ENCODE peak calls at places on chromosomes 16 and 17, in ten cellular contexts. V is A549, W is GM23338, B is SK-N-SH, T is IMR-90, K is PC-9, L is fibroblast of lung, Y is MM.1S, D is GM12878, Z is mammary epithelial cell. M is an unnamed sample.

GRCh38 chr17:82931696-82932060 is 91.9 kb upstream of the ZNF750 start:
- DNase-seq in V (no peak), W (no peak), B (no peak), T (peak), K (no peak), L (peak), Y (no peak), D (no peak), Z (peak), M (no peak)

GRCh38 chr17:17856386-17856785 is 19.6 kb upstream of the SREBF1 start:
- DNase-seq in V (no peak), W (no peak), B (no peak), T (no peak), K (no peak), L (no peak), Y (no peak), D (no peak), Z (no peak), M (no peak)

GRCh38 chr17:11454096-11454495 is 144.2 kb upstream of the DNAH9 start:
- DNase-seq in V (no peak), W (no peak), B (no peak), T (no peak), K (no peak), L (no peak), Y (no peak), D (no peak), Z (no peak), M (no peak)

GRCh38 chr16:66003196-66003595 is 363.3 kb upstream of the CDH5 start:
- DNase-seq in V (no peak), W (no peak), B (no peak), T (peak), K (no peak), L (peak), Y (no peak), D (no peak), Z (no peak), M (no peak)

GRCh38 chr16:70523621-70524405 is at the start of gene SF3B3:
- DNase-seq in V (peak), W (peak), B (peak), T (peak), K (peak), L (no peak), Y (no peak), D (no peak), Z (peak), M (no peak)

GRCh38 chr16:84015399-84015798 is 27.2 kb downstream of the SLC38A8 start:
- DNase-seq in V (no peak), W (no peak), B (no peak), T (no peak), K (no peak), L (no peak), Y (no peak), D (no peak), Z (no peak), M (no peak)

GRCh38 chr16:82630219-82630618 is 3.5 kb downstream of the CDH13 start:
- DNase-seq in V (no peak), W (no peak), B (no peak), T (peak), K (no peak), L (peak), Y (no peak), D (no peak), Z (peak), M (no peak)

GRCh38 chr16:5234295-5235050 is 136.9 kb upstream of the EEF2KMT start:
- DNase-seq in V (no peak), W (peak), B (no peak), T (no peak), K (no peak), L (no peak), Y (no peak), D (no peak), Z (no peak), M (no peak)

GRCh38 chr17:46943218-46943510 is 20.2 kb downstream of the GOSR2 start:
- DNase-seq in V (no peak), W (no peak), B (no peak), T (no peak), K (no peak), L (no peak), Y (no peak), D (no peak), Z (no peak), M (no peak)
- H3K4me2 ChIP-seq in V (no peak), W (peak), B (no peak), T (no peak), K (no peak), L (no peak), Y (no peak), D (no peak), Z (no peak), M (no peak)

GRCh38 chr16:22075776-22076175 is 16.6 kb upstream of the VWA3A start:
- DNase-seq in V (no peak), W (no peak), B (no peak), T (peak), K (no peak), L (no peak), Y (no peak), D (no peak), Z (no peak), M (no peak)

GRCh38 chr16:22070361-22071351 is 21.7 kb upstream of the VWA3A start:
- DNase-seq in V (no peak), W (no peak), B (no peak), T (peak), K (no peak), L (peak), Y (no peak), D (no peak), Z (peak), M (no peak)

GRCh38 chr16:22075043-22075757 is 17.1 kb upstream of the VWA3A start:
- DNase-seq in V (no peak), W (no peak), B (no peak), T (peak), K (no peak), L (no peak), Y (no peak), D (no peak), Z (peak), M (no peak)

GRCh38 chr16:22073350-22073749 is 19.0 kb upstream of the VWA3A start:
- DNase-seq in V (no peak), W (no peak), B (no peak), T (peak), K (no peak), L (no peak), Y (no peak), D (no peak), Z (no peak), M (no peak)

GRCh38 chr16:22071352-22071923 is 20.9 kb upstream of the VWA3A start:
- DNase-seq in V (no peak), W (peak), B (no peak), T (no peak), K (no peak), L (peak), Y (no peak), D (no peak), Z (peak), M (peak)
- H3K4me2 ChIP-seq in V (no peak), W (no peak), B (no peak), T (no peak), K (no peak), L (peak), Y (no peak), D (no peak), Z (peak), M (peak)

GRCh38 chr17:6761817-6762216 is 6.0 kb downstream of the XAF1 start:
- DNase-seq in V (no peak), W (no peak), B (no peak), T (no peak), K (no peak), L (no peak), Y (no peak), D (no peak), Z (no peak), M (no peak)

GRCh38 chr17:6755281-6755680 is 565 bp upstream of the XAF1 start:
- DNase-seq in V (no peak), W (no peak), B (peak), T (no peak), K (no peak), L (peak), Y (no peak), D (no peak), Z (no peak), M (no peak)

GRCh38 chr17:6756425-6757012 is 673 bp downstream of the XAF1 start:
- DNase-seq in V (no peak), W (no peak), B (no peak), T (no peak), K (no peak), L (no peak), Y (no peak), D (no peak), Z (no peak), M (no peak)

GRCh38 chr17:6755731-6756184 is at the start of gene XAF1:
- DNase-seq in V (no peak), W (no peak), B (no peak), T (peak), K (no peak), L (peak), Y (peak), D (peak), Z (no peak), M (no peak)

GRCh38 chr17:6757747-6758146 is 1.9 kb downstream of the XAF1 start:
- DNase-seq in V (no peak), W (no peak), B (no peak), T (no peak), K (peak), L (no peak), Y (no peak), D (no peak), Z (no peak), M (no peak)
- H3K4me2 ChIP-seq in V (no peak), W (no peak), B (no peak), T (no peak), K (no peak), L (no peak), Y (no peak), D (peak), Z (no peak), M (no peak)

GRCh38 chr17:76442341-76443338 is 10.3 kb downstream of the UBE2O start:
- DNase-seq in V (no peak), W (no peak), B (no peak), T (peak), K (no peak), L (no peak), Y (no peak), D (no peak), Z (no peak), M (no peak)

GRCh38 chr17:76446449-76447231 is 6.3 kb downstream of the UBE2O start:
- DNase-seq in V (peak), W (peak), B (no peak), T (peak), K (peak), L (peak), Y (no peak), D (no peak), Z (peak), M (peak)

GRCh38 chr17:76441681-76442340 is 11.1 kb downstream of the UBE2O start:
- DNase-seq in V (no peak), W (peak), B (no peak), T (no peak), K (no peak), L (no peak), Y (no peak), D (no peak), Z (no peak), M (no peak)

GRCh38 chr17:76445697-76446448 is 7.1 kb downstream of the UBE2O start:
- DNase-seq in V (no peak), W (no peak), B (no peak), T (no peak), K (no peak), L (no peak), Y (no peak), D (no peak), Z (no peak), M (no peak)

DNA sequence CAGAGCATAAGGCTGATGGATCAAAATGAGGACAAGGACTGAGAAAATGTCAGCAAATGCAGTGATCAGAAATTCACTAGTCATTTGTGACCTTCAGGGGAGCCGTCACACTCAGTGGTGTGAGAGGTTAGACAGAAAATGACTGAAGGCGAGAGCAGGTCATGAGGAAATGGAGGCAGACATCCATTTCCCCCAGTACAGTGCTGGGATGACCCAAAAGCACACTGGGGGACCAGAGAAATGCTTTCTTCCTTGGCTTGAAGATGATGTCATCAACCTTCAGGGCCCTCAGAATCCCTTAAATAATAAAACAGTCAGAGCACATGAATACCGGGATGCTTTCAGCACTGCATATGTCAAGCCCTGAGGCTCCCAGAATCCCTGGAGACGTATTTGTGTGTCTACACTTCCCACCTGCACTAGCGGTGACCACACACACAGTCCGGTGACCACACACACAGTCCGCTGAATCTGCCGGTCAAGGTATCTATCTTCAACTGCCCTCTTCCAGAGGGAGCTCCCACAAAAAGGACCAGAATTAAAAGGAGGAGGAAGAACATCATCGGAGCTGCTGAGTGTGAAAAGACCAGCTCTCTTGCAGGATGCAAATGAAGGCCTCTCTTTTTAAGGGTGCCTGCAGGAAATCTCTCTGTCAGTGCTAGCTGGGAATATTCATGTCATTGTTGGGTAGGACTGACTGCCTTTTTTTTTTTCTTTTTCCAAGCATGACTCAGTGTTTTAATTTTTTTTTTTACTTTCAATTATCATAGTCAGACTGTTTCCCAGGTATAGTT is 8.2 kb downstream of the UBE2O start:
- DNase-seq in V (no peak), W (peak), B (no peak), T (peak), K (no peak), L (no peak), Y (no peak), D (no peak), Z (peak), M (no peak)
- H3K4me2 ChIP-seq in V (peak), W (peak), B (peak), T (peak), K (peak), L (no peak), Y (no peak), D (peak), Z (peak), M (no peak)

GRCh38 chr16:27114006-27114405 is 47.3 kb downstream of the C16orf82 start:
- DNase-seq in V (no peak), W (no peak), B (no peak), T (no peak), K (no peak), L (no peak), Y (no peak), D (no peak), Z (no peak), M (no peak)
- H3K4me2 ChIP-seq in V (no peak), W (no peak), B (no peak), T (no peak), K (no peak), L (no peak), Y (no peak), D (no peak), Z (no peak), M (no peak)

DNA sequence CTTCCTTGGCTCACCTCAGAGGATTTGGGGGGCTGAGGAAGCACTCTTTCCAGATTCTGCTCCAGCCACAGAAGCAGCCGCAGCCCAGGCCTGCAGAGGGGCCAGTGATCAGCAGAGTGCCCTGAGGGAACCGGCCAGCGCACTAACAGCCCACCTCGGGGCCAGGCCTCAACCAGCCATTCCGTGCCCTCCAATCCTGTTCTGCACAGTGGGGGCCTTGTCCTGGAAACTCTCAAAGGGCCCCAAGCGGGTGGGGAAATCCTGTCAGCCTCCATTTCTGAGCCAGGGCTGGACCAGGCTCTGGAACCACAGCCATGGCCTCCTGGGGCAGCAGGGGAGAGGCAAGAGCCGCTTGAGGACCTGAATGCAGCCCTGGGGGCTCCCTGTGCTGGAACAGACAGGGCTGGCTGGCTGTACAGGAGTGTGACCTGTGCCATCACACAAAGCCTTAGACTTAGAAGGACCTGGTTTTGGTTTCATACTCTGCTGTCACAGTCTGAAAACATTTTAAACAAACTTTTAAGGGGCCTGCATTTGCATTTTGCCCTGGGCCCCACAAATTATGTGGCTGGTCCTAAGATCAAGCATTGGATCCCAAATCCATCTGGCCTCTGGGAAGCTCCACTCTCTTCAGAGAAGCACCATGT is 10.0 kb downstream of the CNGB1 start:
- DNase-seq in V (no peak), W (no peak), B (no peak), T (no peak), K (no peak), L (no peak), Y (no peak), D (no peak), Z (no peak), M (no peak)
- H3K4me2 ChIP-seq in V (no peak), W (no peak), B (no peak), T (no peak), K (no peak), L (no peak), Y (no peak), D (peak), Z (no peak), M (no peak)

GRCh38 chr17:55416000-55416399 is 5.6 kb downstream of the MMD start:
- DNase-seq in V (no peak), W (no peak), B (no peak), T (no peak), K (no peak), L (no peak), Y (no peak), D (no peak), Z (no peak), M (no peak)

GRCh38 chr17:55417411-55418268 is 4.0 kb downstream of the MMD start:
- DNase-seq in V (no peak), W (no peak), B (no peak), T (no peak), K (no peak), L (no peak), Y (no peak), D (no peak), Z (no peak), M (no peak)

GRCh38 chr17:55414983-55415382 is 6.7 kb downstream of the MMD start:
- DNase-seq in V (no peak), W (no peak), B (no peak), T (no peak), K (no peak), L (no peak), Y (no peak), D (no peak), Z (no peak), M (no peak)

GRCh38 chr17:55418369-55419268 is 3.0 kb downstream of the MMD start:
- DNase-seq in V (no peak), W (no peak), B (no peak), T (no peak), K (no peak), L (no peak), Y (no peak), D (no peak), Z (no peak), M (no peak)

DNA sequence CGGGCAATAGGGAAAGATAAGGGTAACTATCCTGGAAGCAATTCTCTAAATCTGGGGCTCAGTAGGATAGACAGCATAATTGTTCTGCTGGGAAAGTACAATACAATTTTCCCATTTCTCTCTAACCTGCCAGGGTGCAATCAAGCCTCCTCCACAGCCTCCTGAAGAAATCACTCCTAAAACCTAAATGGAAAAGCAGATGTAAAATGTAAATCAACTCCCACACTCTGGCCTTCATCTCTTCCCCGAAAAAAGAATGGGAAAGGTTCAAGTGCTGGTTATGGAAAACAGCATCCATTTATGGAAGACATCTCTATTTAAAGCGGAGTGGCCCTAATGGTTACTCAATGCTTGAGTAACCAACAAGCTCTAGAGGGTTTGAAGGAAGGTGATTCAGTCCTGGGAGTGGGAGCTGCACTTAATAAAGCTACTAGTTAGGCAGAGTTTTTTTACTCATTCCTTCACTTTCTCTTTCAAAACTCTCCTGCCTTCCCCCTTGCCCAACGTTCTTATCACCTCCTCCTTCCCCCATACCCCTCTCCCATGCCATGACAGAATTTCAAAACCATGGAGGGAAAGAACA is 5.1 kb downstream of the MMD start:
- DNase-seq in V (no peak), W (no peak), B (no peak), T (peak), K (no peak), L (peak), Y (no peak), D (no peak), Z (no peak), M (no peak)
- H3K4me2 ChIP-seq in V (no peak), W (no peak), B (no peak), T (peak), K (no peak), L (no peak), Y (no peak), D (peak), Z (no peak), M (no peak)

GRCh38 chr16:48409839-48410610 is 24.8 kb upstream of the SIAH1 start:
- DNase-seq in V (peak), W (no peak), B (no peak), T (peak), K (peak), L (peak), Y (no peak), D (no peak), Z (peak), M (no peak)
- H3K4me2 ChIP-seq in V (peak), W (no peak), B (no peak), T (peak), K (peak), L (peak), Y (no peak), D (no peak), Z (peak), M (peak)